ENCODE peak calls at places on chromosomes 4 and X, in five cellular contexts. One of them, this sample, is unnamed.

GRCh38 chr4:161762796-161763195 is 401.0 kb downstream of the FSTL5 start:
- DNase-seq in HepG2: no peak
- DNase-seq in HCT116: no peak
- DNase-seq in K562: no peak
- DNase-seq in GM12878: no peak
- DNase-seq in this sample: no peak

GRCh38 chr4:158824425-158825274 is 55.8 kb downstream of the FNIP2 start:
- DNase-seq in HepG2: no peak
- DNase-seq in HCT116: no peak
- DNase-seq in K562: no peak
- DNase-seq in GM12878: no peak
- DNase-seq in this sample: peak

GRCh38 chr4:128812360-128812958 is 3.0 kb downstream of the JADE1 start:
- DNase-seq in HepG2: peak
- DNase-seq in HCT116: peak
- DNase-seq in K562: peak
- DNase-seq in GM12878: no peak
- DNase-seq in this sample: peak

GRCh38 chr4:42610941-42611340 is 46.0 kb downstream of the ATP8A1 start:
- DNase-seq in HepG2: no peak
- DNase-seq in HCT116: no peak
- DNase-seq in K562: no peak
- DNase-seq in GM12878: no peak
- DNase-seq in this sample: no peak

GRCh38 chr4:110850461-110851447 is 227.9 kb upstream of the PITX2 start:
- DNase-seq in HepG2: no peak
- DNase-seq in HCT116: no peak
- DNase-seq in K562: no peak
- DNase-seq in GM12878: no peak
- DNase-seq in this sample: no peak

GRCh38 chrX:97026406-97026805 is 142.7 kb downstream of the RPA4 start:
- DNase-seq in HepG2: no peak
- DNase-seq in HCT116: no peak
- DNase-seq in K562: no peak
- DNase-seq in GM12878: no peak
- DNase-seq in this sample: peak

GRCh38 chr4:53574528-53574927 is 16.8 kb downstream of the LNX1 start:
- DNase-seq in HepG2: no peak
- DNase-seq in HCT116: no peak
- DNase-seq in K562: no peak
- DNase-seq in GM12878: no peak
- DNase-seq in this sample: no peak

GRCh38 chr4:72390409-72390808 is 178.6 kb downstream of the ADAMTS3 start:
- DNase-seq in HepG2: no peak
- DNase-seq in HCT116: no peak
- DNase-seq in K562: no peak
- DNase-seq in GM12878: no peak
- DNase-seq in this sample: no peak

GRCh38 chr4:25177147-25177546 is 16.9 kb upstream of the SEPSECS start:
- DNase-seq in HepG2: no peak
- DNase-seq in HCT116: no peak
- DNase-seq in K562: no peak
- DNase-seq in GM12878: no peak
- DNase-seq in this sample: no peak

GRCh38 chr4:61447918-61448317 is 247.8 kb downstream of the ADGRL3 start:
- DNase-seq in HepG2: no peak
- DNase-seq in HCT116: no peak
- DNase-seq in K562: no peak
- DNase-seq in GM12878: no peak
- DNase-seq in this sample: no peak

GRCh38 chrX:2862404-2862803 is 33.7 kb downstream of the GYG2 start:
- DNase-seq in HepG2: peak
- DNase-seq in HCT116: no peak
- DNase-seq in K562: no peak
- DNase-seq in GM12878: no peak
- DNase-seq in this sample: no peak

GRCh38 chrX:123962006-123962485 is 540 bp downstream of the STAG2 start:
- DNase-seq in HepG2: no peak
- DNase-seq in HCT116: peak
- DNase-seq in K562: no peak
- DNase-seq in GM12878: no peak
- DNase-seq in this sample: no peak

GRCh38 chr4:113222431-113222979 is 173.1 kb downstream of the ANK2 start:
- DNase-seq in HepG2: no peak
- DNase-seq in HCT116: no peak
- DNase-seq in K562: no peak
- DNase-seq in GM12878: no peak
- DNase-seq in this sample: no peak

GRCh38 chrX:10518073-10518472 is 102.3 kb downstream of the MID1 start:
- DNase-seq in HepG2: peak
- DNase-seq in HCT116: no peak
- DNase-seq in K562: no peak
- DNase-seq in GM12878: no peak
- DNase-seq in this sample: no peak

GRCh38 chrX:40449396-40449795 is 131.4 kb upstream of the ATP6AP2 start:
- DNase-seq in HepG2: no peak
- DNase-seq in HCT116: no peak
- DNase-seq in K562: no peak
- DNase-seq in GM12878: no peak
- DNase-seq in this sample: no peak

GRCh38 chrX:69133561-69134542 is 31.4 kb downstream of the PJA1 start:
- DNase-seq in HepG2: peak
- DNase-seq in HCT116: peak
- DNase-seq in K562: peak
- DNase-seq in GM12878: no peak
- DNase-seq in this sample: peak

GRCh38 chr4:109574443-109574850 is 14.4 kb downstream of the MCUB start:
- DNase-seq in HepG2: peak
- DNase-seq in HCT116: no peak
- DNase-seq in K562: no peak
- DNase-seq in GM12878: no peak
- DNase-seq in this sample: no peak

GRCh38 chr4:48290146-48290772 is 20.6 kb upstream of the TEC start:
- DNase-seq in HepG2: peak
- DNase-seq in HCT116: peak
- DNase-seq in K562: peak
- DNase-seq in GM12878: no peak
- DNase-seq in this sample: peak

GRCh38 chr4:94515365-94515764 is 63.6 kb downstream of the PDLIM5 start:
- DNase-seq in HepG2: no peak
- DNase-seq in HCT116: no peak
- DNase-seq in K562: no peak
- DNase-seq in GM12878: no peak
- DNase-seq in this sample: no peak

GRCh38 chr4:87476934-87477333 is 52.2 kb downstream of the SPARCL1 start:
- DNase-seq in HepG2: no peak
- DNase-seq in HCT116: no peak
- DNase-seq in K562: no peak
- DNase-seq in GM12878: no peak
- DNase-seq in this sample: no peak

GRCh38 chr4:19809989-19810388 is 441.7 kb upstream of the SLIT2 start:
- DNase-seq in HepG2: no peak
- DNase-seq in HCT116: no peak
- DNase-seq in K562: no peak
- DNase-seq in GM12878: no peak
- DNase-seq in this sample: no peak

GRCh38 chr4:3017504-3017903 is 54.1 kb downstream of the GRK4 start:
- DNase-seq in HepG2: no peak
- DNase-seq in HCT116: no peak
- DNase-seq in K562: no peak
- DNase-seq in GM12878: no peak
- DNase-seq in this sample: peak

GRCh38 chr4:148090503-148091476 is 351.4 kb downstream of the NR3C2 start:
- DNase-seq in HepG2: no peak
- DNase-seq in HCT116: no peak
- DNase-seq in K562: no peak
- DNase-seq in GM12878: no peak
- DNase-seq in this sample: no peak

GRCh38 chr4:76380561-76380960 is 40.4 kb downstream of the CCDC158 start:
- DNase-seq in HepG2: no peak
- DNase-seq in HCT116: no peak
- DNase-seq in K562: no peak
- DNase-seq in GM12878: no peak
- DNase-seq in this sample: no peak

GRCh38 chr4:76377481-76377901 is 43.5 kb downstream of the CCDC158 start:
- DNase-seq in HepG2: peak
- DNase-seq in HCT116: no peak
- DNase-seq in K562: no peak
- DNase-seq in GM12878: no peak
- DNase-seq in this sample: no peak

GRCh38 chr4:76375703-76376102 is 45.2 kb downstream of the CCDC158 start:
- DNase-seq in HepG2: no peak
- DNase-seq in HCT116: no peak
- DNase-seq in K562: no peak
- DNase-seq in GM12878: no peak
- DNase-seq in this sample: no peak

GRCh38 chr4:76376534-76376933 is 44.4 kb downstream of the CCDC158 start:
- DNase-seq in HepG2: peak
- DNase-seq in HCT116: no peak
- DNase-seq in K562: no peak
- DNase-seq in GM12878: no peak
- DNase-seq in this sample: no peak

DNA sequence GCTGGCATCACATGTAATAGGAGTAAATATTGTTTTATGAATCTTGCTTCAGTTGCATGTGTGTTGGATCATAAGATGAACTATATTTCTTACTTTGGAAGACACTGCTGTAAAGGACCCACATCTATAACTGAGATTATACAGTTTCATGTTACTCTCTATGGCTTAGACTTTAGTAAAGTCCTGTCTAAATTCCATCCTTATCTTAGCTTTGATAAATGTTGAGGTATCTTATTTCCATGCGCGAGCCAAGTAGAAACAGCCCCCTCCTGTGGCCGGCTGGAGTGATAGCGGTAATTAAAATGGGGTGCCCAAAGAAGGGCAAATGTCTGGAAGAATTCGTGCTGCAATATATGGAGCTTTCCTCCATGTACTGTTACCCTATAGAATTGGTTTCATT is 43.0 kb downstream of the CCDC158 start:
- DNase-seq in HepG2: peak
- DNase-seq in HCT116: peak
- DNase-seq in K562: peak
- DNase-seq in GM12878: no peak
- DNase-seq in this sample: peak
- TF ChIP-seq ZBTB33 in HepG2: no peak
- TF ChIP-seq ZBTB33 in HCT116: no peak
- TF ChIP-seq ZBTB33 in K562: peak
- TF ChIP-seq ZBTB33 in GM12878: peak
- TF ChIP-seq ZBTB33 in this sample: no peak

GRCh38 chr4:153541426-153542096 is 75.4 kb downstream of the TMEM131L start:
- DNase-seq in HepG2: no peak
- DNase-seq in HCT116: no peak
- DNase-seq in K562: no peak
- DNase-seq in GM12878: no peak
- DNase-seq in this sample: no peak
- TF ChIP-seq JUND in HepG2: no peak
- TF ChIP-seq JUND in HCT116: no peak
- TF ChIP-seq JUND in K562: no peak
- TF ChIP-seq JUND in GM12878: no peak
- TF ChIP-seq JUND in this sample: peak

GRCh38 chrX:17738002-17738713 is 865 bp downstream of the SCML1 start:
- DNase-seq in HepG2: peak
- DNase-seq in HCT116: no peak
- DNase-seq in K562: no peak
- DNase-seq in GM12878: no peak
- DNase-seq in this sample: peak

GRCh38 chrX:17738737-17739535 is 1.6 kb downstream of the SCML1 start:
- DNase-seq in HepG2: no peak
- DNase-seq in HCT116: no peak
- DNase-seq in K562: no peak
- DNase-seq in GM12878: peak
- DNase-seq in this sample: no peak

GRCh38 chrX:17736478-17736855 is 826 bp upstream of the SCML1 start:
- DNase-seq in HepG2: no peak
- DNase-seq in HCT116: no peak
- DNase-seq in K562: no peak
- DNase-seq in GM12878: no peak
- DNase-seq in this sample: no peak

GRCh38 chrX:17736856-17737706 is at the start of gene SCML1:
- DNase-seq in HepG2: peak
- DNase-seq in HCT116: peak
- DNase-seq in K562: peak
- DNase-seq in GM12878: peak
- DNase-seq in this sample: peak

DNA sequence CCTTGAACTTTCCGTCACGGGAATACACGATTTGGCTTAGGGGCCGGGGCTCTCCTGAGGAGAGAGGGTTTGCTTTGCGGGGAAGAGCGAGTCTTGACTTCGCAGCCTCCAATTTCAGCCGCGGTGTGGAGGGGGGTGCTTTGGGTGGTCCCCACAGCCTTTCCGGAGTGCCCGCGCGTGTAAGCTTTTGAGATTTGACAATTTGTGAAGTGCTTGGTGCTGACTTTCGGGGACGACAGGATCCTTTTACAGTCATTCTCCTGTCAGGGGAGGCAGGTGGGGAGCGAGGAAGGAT is 361 bp downstream of the SCML1 start:
- DNase-seq in HepG2: no peak
- DNase-seq in HCT116: no peak
- DNase-seq in K562: no peak
- DNase-seq in GM12878: no peak
- DNase-seq in this sample: no peak
- TF ChIP-seq ZBTB33 in HepG2: no peak
- TF ChIP-seq ZBTB33 in HCT116: no peak
- TF ChIP-seq ZBTB33 in K562: no peak
- TF ChIP-seq ZBTB33 in GM12878: no peak
- TF ChIP-seq ZBTB33 in this sample: no peak

GRCh38 chr4:112150920-112151319 is 5.7 kb downstream of the FAM241A start:
- DNase-seq in HepG2: no peak
- DNase-seq in HCT116: no peak
- DNase-seq in K562: no peak
- DNase-seq in GM12878: no peak
- DNase-seq in this sample: no peak

GRCh38 chr4:112156112-112156511 is 10.9 kb downstream of the FAM241A start:
- DNase-seq in HepG2: no peak
- DNase-seq in HCT116: no peak
- DNase-seq in K562: no peak
- DNase-seq in GM12878: no peak
- DNase-seq in this sample: no peak

GRCh38 chr4:112153222-112153791 is 8.1 kb downstream of the FAM241A start:
- DNase-seq in HepG2: no peak
- DNase-seq in HCT116: no peak
- DNase-seq in K562: peak
- DNase-seq in GM12878: no peak
- DNase-seq in this sample: no peak

GRCh38 chr4:112156546-112156945 is 11.3 kb downstream of the FAM241A start:
- DNase-seq in HepG2: no peak
- DNase-seq in HCT116: no peak
- DNase-seq in K562: no peak
- DNase-seq in GM12878: no peak
- DNase-seq in this sample: no peak

DNA sequence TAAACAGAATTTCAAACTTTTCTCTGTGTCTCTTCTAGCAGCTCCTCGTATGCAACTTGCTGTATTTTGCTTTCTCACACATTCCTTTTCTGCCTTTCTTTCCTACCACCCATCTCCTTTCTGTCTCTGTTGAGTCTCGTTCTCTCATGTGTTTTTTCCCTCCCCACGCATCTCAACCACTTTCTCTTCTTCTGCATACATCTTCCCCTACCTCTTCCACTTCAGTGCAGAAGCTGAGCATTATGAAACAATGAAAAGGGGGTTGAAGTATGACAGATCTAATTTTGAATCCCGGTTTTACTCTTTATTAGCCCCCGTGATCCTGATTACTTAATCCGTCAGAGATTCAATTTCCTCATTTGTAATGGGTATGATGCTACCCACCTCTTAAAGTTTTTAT is 7.2 kb downstream of the FAM241A start:
- DNase-seq in HepG2: no peak
- DNase-seq in HCT116: no peak
- DNase-seq in K562: no peak
- DNase-seq in GM12878: no peak
- DNase-seq in this sample: no peak
- TF ChIP-seq JUND in HepG2: no peak
- TF ChIP-seq JUND in HCT116: no peak
- TF ChIP-seq JUND in K562: no peak
- TF ChIP-seq JUND in GM12878: no peak
- TF ChIP-seq JUND in this sample: no peak

This sample was measured in SK-N-SH.